ENCODE peak calls at places on chromosomes 13 and 19, in four cellular contexts. One of them, this sample, is unnamed.
A peak's percentile ranks its signal among the peaks of the same experiment; 100 is the strongest.

GRCh38 chr19:4523306-4524110 is 5.2 kb upstream of the PLIN4 start:
- DNase-seq in upper lobe of right lung: peak; percentile 83
- DNase-seq in progenitor cell of endocrine pancreas: peak; percentile 39
- DNase-seq in NCI-H2171: no peak
- DNase-seq in this sample: no peak

GRCh38 chr13:29763426-29764180 is 86.8 kb downstream of the UBL3 start:
- DNase-seq in upper lobe of right lung: no peak
- DNase-seq in progenitor cell of endocrine pancreas: no peak
- DNase-seq in NCI-H2171: no peak
- DNase-seq in this sample: no peak

GRCh38 chr13:111540486-111540885 is 220.0 kb downstream of the TEX29 start:
- DNase-seq in upper lobe of right lung: no peak
- DNase-seq in progenitor cell of endocrine pancreas: no peak
- DNase-seq in NCI-H2171: no peak
- DNase-seq in this sample: no peak

GRCh38 chr19:44931541-44931940 is 10.5 kb upstream of the APOC4 start:
- DNase-seq in upper lobe of right lung: no peak
- DNase-seq in progenitor cell of endocrine pancreas: no peak
- DNase-seq in NCI-H2171: no peak
- DNase-seq in this sample: no peak

GRCh38 chr19:17235618-17236413 is 9.8 kb downstream of the OCEL1 start:
- DNase-seq in upper lobe of right lung: peak; percentile 87
- DNase-seq in progenitor cell of endocrine pancreas: peak; percentile 48
- DNase-seq in NCI-H2171: peak; percentile 62
- DNase-seq in this sample: peak; percentile 71

GRCh38 chr19:309206-309565 is 18.0 kb upstream of the PLPP2 start:
- DNase-seq in upper lobe of right lung: peak; percentile 52
- DNase-seq in progenitor cell of endocrine pancreas: no peak
- DNase-seq in NCI-H2171: no peak
- DNase-seq in this sample: no peak

GRCh38 chr13:23750383-23751121 is 138.6 kb downstream of the MIPEP start:
- DNase-seq in upper lobe of right lung: no peak
- DNase-seq in progenitor cell of endocrine pancreas: no peak
- DNase-seq in NCI-H2171: no peak
- DNase-seq in this sample: no peak

GRCh38 chr13:70884196-70884595 is 775.9 kb upstream of the KLHL1 start:
- DNase-seq in upper lobe of right lung: no peak
- DNase-seq in progenitor cell of endocrine pancreas: no peak
- DNase-seq in NCI-H2171: no peak
- DNase-seq in this sample: no peak

GRCh38 chr13:26221399-26221720 is 754 bp downstream of the RNF6 start:
- DNase-seq in upper lobe of right lung: no peak
- DNase-seq in progenitor cell of endocrine pancreas: no peak
- DNase-seq in NCI-H2171: no peak
- DNase-seq in this sample: no peak

GRCh38 chr13:110014719-110015118 is 228.3 kb upstream of the IRS2 start:
- DNase-seq in upper lobe of right lung: no peak
- DNase-seq in progenitor cell of endocrine pancreas: no peak
- DNase-seq in NCI-H2171: no peak
- DNase-seq in this sample: peak; percentile 98

GRCh38 chr19:29084266-29084665 is 128.7 kb downstream of the UQCRFS1 start:
- DNase-seq in upper lobe of right lung: no peak
- DNase-seq in progenitor cell of endocrine pancreas: peak; percentile 19
- DNase-seq in NCI-H2171: no peak
- DNase-seq in this sample: no peak

GRCh38 chr19:14059652-14060155 is 2.2 kb downstream of the PALM3 start:
- DNase-seq in upper lobe of right lung: no peak
- DNase-seq in progenitor cell of endocrine pancreas: no peak
- DNase-seq in NCI-H2171: no peak
- DNase-seq in this sample: no peak

GRCh38 chr19:54095136-54095858 is 5.3 kb downstream of the OSCAR start:
- DNase-seq in upper lobe of right lung: no peak
- DNase-seq in progenitor cell of endocrine pancreas: no peak
- DNase-seq in NCI-H2171: no peak
- DNase-seq in this sample: no peak

GRCh38 chr13:50132937-50133276 is 117.7 kb downstream of the KCNRG start:
- DNase-seq in upper lobe of right lung: no peak
- DNase-seq in progenitor cell of endocrine pancreas: no peak
- DNase-seq in NCI-H2171: no peak
- DNase-seq in this sample: no peak

GRCh38 chr19:48541813-48542212 is 10.2 kb upstream of the SULT2B1 start:
- DNase-seq in upper lobe of right lung: no peak
- DNase-seq in progenitor cell of endocrine pancreas: no peak
- DNase-seq in NCI-H2171: no peak
- DNase-seq in this sample: no peak

GRCh38 chr13:36758345-36758744 is 60.7 kb upstream of the RFXAP start:
- DNase-seq in upper lobe of right lung: no peak
- DNase-seq in progenitor cell of endocrine pancreas: no peak
- DNase-seq in NCI-H2171: no peak
- DNase-seq in this sample: peak; percentile 75

GRCh38 chr13:23411220-23411619 is 22.3 kb downstream of the SACS start:
- DNase-seq in upper lobe of right lung: no peak
- DNase-seq in progenitor cell of endocrine pancreas: no peak
- DNase-seq in NCI-H2171: no peak
- DNase-seq in this sample: no peak

GRCh38 chr13:42574011-42574410 is at the start of gene TNFSF11:
- DNase-seq in upper lobe of right lung: no peak
- DNase-seq in progenitor cell of endocrine pancreas: no peak
- DNase-seq in NCI-H2171: no peak
- DNase-seq in this sample: no peak

GRCh38 chr13:59475911-59476310 is 687.8 kb downstream of the DIAPH3 start:
- DNase-seq in upper lobe of right lung: no peak
- DNase-seq in progenitor cell of endocrine pancreas: no peak
- DNase-seq in NCI-H2171: peak; percentile 10
- DNase-seq in this sample: no peak

GRCh38 chr13:60484865-60485264 is 87.8 kb downstream of the TDRD3 start:
- DNase-seq in upper lobe of right lung: no peak
- DNase-seq in progenitor cell of endocrine pancreas: no peak
- DNase-seq in NCI-H2171: no peak
- DNase-seq in this sample: no peak

GRCh38 chr13:39226359-39226758 is 188.1 kb downstream of the NHLRC3 start:
- DNase-seq in upper lobe of right lung: no peak
- DNase-seq in progenitor cell of endocrine pancreas: no peak
- DNase-seq in NCI-H2171: no peak
- DNase-seq in this sample: no peak

GRCh38 chr19:55667006-55667381 is 8.0 kb upstream of the EPN1 start:
- DNase-seq in upper lobe of right lung: no peak
- DNase-seq in progenitor cell of endocrine pancreas: no peak
- DNase-seq in NCI-H2171: no peak
- DNase-seq in this sample: no peak

GRCh38 chr19:31518216-31518615 is 169.0 kb upstream of the TSHZ3 start:
- DNase-seq in upper lobe of right lung: no peak
- DNase-seq in progenitor cell of endocrine pancreas: no peak
- DNase-seq in NCI-H2171: no peak
- DNase-seq in this sample: no peak

GRCh38 chr13:48158915-48159314 is 64.0 kb upstream of the MED4 start:
- DNase-seq in upper lobe of right lung: no peak
- DNase-seq in progenitor cell of endocrine pancreas: no peak
- DNase-seq in NCI-H2171: no peak
- DNase-seq in this sample: no peak

This sample was measured in DMS153.